ENCODE peak calls at places on chromosomes 12 and 14, in five cellular contexts. V, N, G, F and E are unnamed samples.

GRCh38 chr14:61602733-61603077 is 92.6 kb upstream of the HIF1A start:
- DNase-seq in N (peak; percentile 42), G (no peak), F (no peak), V (no peak), E (no peak)

GRCh38 chr12:71755146-71755892 is 656 bp downstream of the RAB21 start:
- DNase-seq in V (no peak), N (peak; percentile 63), G (no peak), F (peak; percentile 46), E (no peak)

GRCh38 chr14:58296731-58297130 is 1.6 kb upstream of the ARID4A start:
- DNase-seq in F (no peak), G (no peak), N (peak; percentile 9), V (no peak), E (no peak)

GRCh38 chr12:57089259-57090245 is 638 bp downstream of the NAB2 start:
- DNase-seq in V (no peak), N (peak; percentile 93), G (peak; percentile 38), F (peak; percentile 58), E (no peak)

GRCh38 chr14:30869525-30870150 is 4.7 kb upstream of the COCH start:
- DNase-seq in G (no peak), N (no peak), V (no peak), F (no peak), E (no peak)

GRCh38 chr14:61140271-61140670 is 140.9 kb downstream of the TMEM30B start:
- DNase-seq in N (no peak), V (no peak), G (no peak), F (no peak), E (no peak)

GRCh38 chr12:34033628-34034296 is 11.5 kb downstream of the ALG10 start:
- DNase-seq in F (no peak), V (no peak), G (no peak), N (peak; percentile 30), E (peak; percentile 7)

GRCh38 chr14:68663385-68664076 is 129.3 kb downstream of the ZFP36L1 start:
- DNase-seq in N (no peak), V (no peak), G (no peak), F (no peak), E (no peak)

GRCh38 chr12:13278249-13278787 is 81.8 kb downstream of the EMP1 start:
- DNase-seq in N (peak; percentile 67), F (peak; percentile 78), V (peak; percentile 88), G (peak; percentile 83), E (no peak)

GRCh38 chr12:62438098-62438692 is 28.4 kb upstream of the MON2 start:
- DNase-seq in N (peak; percentile 73), F (peak; percentile 54), G (peak; percentile 56), V (no peak), E (peak; percentile 18)

GRCh38 chr14:23324455-23324846 is 3.2 kb downstream of the PABPN1 start:
- DNase-seq in G (no peak), N (no peak), V (no peak), F (no peak), E (no peak)

GRCh38 chr12:26276709-26277108 is 81.3 kb downstream of the SSPN start:
- DNase-seq in N (peak; percentile 64), F (no peak), V (no peak), G (no peak), E (no peak)

GRCh38 chr12:53506450-53506785 is 866 bp downstream of the NPFF start:
- DNase-seq in G (no peak), V (no peak), N (no peak), F (no peak), E (no peak)

GRCh38 chr14:54425068-54425467 is 16.1 kb downstream of the CNIH1 start:
- DNase-seq in N (no peak), V (no peak), G (no peak), F (no peak), E (no peak)

GRCh38 chr14:100190126-100190525 is 30.7 kb upstream of the DEGS2 start:
- DNase-seq in N (no peak), F (no peak), V (no peak), G (no peak), E (no peak)

GRCh38 chr12:65524666-65525065 is 246.2 kb downstream of the MSRB3 start:
- DNase-seq in N (no peak), V (no peak), F (no peak), G (no peak), E (no peak)

GRCh38 chr14:94337274-94337673 is 14.1 kb upstream of the SERPINA6 start:
- DNase-seq in F (no peak), N (peak; percentile 35), G (no peak), V (no peak), E (no peak)

GRCh38 chr14:90276627-90277367 is 20.4 kb downstream of the PSMC1 start:
- DNase-seq in G (peak; percentile 46), N (peak; percentile 14), F (no peak), V (peak; percentile 73), E (no peak)

GRCh38 chr12:106113042-106113441 is 25.7 kb downstream of the NUAK1 start:
- DNase-seq in N (peak; percentile 85), G (no peak), F (no peak), V (no peak), E (no peak)

GRCh38 chr12:39378346-39378745 is 64.6 kb downstream of the KIF21A start:
- DNase-seq in F (no peak), G (no peak), N (no peak), V (no peak), E (no peak)

GRCh38 chr12:4814485-4814884 is 94.3 kb downstream of the GALNT8 start:
- DNase-seq in F (no peak), G (no peak), N (no peak), V (no peak), E (no peak)

DNA sequence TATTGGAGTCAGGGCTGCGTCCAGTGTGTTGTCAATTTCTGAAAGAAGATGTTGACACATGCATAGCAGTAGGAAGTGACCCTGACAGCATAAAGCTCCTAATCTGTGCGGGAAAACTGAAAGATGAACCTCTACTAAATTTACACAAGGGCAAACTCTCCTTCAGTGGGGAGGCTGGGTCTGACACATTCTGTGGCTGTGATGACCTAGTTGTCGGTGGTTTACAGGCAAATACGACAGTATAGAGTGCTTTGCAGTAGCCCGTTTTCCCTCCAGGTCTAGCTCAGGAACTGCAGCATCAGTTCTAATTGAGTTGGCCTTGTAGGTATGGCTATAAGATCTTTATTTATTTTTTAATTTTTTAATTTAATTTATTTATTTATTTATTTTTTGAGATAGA is 14.8 kb upstream of the GABARAPL1 start:
- DNase-seq in N (no peak), V (no peak), F (no peak), G (no peak), E (no peak)
- TF ChIP-seq CTCF in N (no peak), V (no peak), F (no peak), G (no peak), E (no peak)

GRCh38 chr12:103326190-103326589 is 169.6 kb downstream of the C12orf42 start:
- DNase-seq in V (peak; percentile 43), G (peak; percentile 23), N (peak; percentile 40), F (no peak), E (peak; percentile 10)
- TF ChIP-seq CTCF in V (peak; percentile 77), G (peak; percentile 61), N (peak; percentile 55), F (no peak), E (peak; percentile 42)

GRCh38 chr12:91974541-91974940 is 171.1 kb downstream of the BTG1 start:
- DNase-seq in N (no peak), F (no peak), G (no peak), V (no peak), E (no peak)

GRCh38 chr12:91973813-91974212 is 171.8 kb downstream of the BTG1 start:
- DNase-seq in N (no peak), G (no peak), F (no peak), V (no peak), E (no peak)

GRCh38 chr12:91975891-91976290 is 169.8 kb downstream of the BTG1 start:
- DNase-seq in F (no peak), N (no peak), G (no peak), V (no peak), E (no peak)

GRCh38 chr12:91968772-91969171 is 176.9 kb downstream of the BTG1 start:
- DNase-seq in F (no peak), N (no peak), G (no peak), V (no peak), E (no peak)

DNA sequence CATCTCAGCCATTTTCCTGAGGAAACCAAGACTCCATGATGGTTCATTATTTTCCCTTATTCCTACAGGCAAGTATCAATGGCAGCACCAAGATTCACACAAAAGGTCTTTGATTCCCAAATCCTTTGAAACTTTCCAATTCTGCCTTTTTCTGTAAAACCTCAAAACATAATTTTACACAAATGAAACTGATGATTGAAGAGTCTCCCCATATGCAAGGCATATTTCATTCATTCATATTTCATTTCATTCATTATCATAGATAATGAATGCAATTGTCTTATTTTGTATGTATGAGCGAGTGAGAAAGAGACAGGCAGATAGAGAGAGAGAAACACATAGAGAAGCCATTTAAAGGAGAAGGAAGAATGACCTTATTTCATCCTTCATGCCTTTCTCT is 172.8 kb downstream of the BTG1 start:
- DNase-seq in G (no peak), F (no peak), V (no peak), N (no peak), E (no peak)
- TF ChIP-seq CTCF in G (no peak), F (no peak), V (no peak), N (no peak), E (no peak)

DNA sequence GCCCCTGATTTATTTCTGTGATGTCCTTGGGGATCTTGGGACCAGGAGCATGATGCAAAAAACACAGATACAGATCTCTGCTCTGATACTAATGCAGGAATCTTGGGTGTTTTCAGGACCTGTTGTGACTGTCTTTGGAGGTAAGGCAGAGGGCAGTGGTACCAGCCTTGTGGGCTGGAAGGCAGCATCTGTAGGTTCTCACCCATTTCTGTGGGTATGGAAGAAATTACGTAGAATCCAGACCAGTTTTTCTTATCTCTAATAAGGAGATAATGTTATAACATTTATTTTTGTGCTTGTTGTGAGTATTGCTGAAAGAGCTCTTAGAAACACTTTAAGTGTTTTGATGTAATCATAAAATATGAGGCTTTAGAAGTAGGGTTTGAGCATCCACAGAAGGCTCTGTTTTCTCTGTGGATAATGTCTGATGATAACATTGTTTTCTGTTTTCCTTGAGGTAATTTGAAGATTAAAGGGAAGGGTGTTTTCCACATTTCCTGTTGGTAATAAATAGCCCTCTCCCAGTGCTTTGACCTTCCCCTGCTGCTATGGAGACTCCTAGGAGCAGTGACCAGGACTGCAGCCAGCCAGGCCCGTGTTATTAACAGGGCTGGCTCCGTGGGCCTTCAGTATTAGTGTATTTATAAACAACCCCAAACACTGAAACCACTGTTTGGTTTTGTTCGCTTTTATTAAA is 9.4 kb upstream of the DCP1B start:
- DNase-seq in N (no peak), V (no peak), G (no peak), F (peak; percentile 29), E (no peak)
- TF ChIP-seq CTCF in N (no peak), V (no peak), G (no peak), F (no peak), E (no peak)

DNA sequence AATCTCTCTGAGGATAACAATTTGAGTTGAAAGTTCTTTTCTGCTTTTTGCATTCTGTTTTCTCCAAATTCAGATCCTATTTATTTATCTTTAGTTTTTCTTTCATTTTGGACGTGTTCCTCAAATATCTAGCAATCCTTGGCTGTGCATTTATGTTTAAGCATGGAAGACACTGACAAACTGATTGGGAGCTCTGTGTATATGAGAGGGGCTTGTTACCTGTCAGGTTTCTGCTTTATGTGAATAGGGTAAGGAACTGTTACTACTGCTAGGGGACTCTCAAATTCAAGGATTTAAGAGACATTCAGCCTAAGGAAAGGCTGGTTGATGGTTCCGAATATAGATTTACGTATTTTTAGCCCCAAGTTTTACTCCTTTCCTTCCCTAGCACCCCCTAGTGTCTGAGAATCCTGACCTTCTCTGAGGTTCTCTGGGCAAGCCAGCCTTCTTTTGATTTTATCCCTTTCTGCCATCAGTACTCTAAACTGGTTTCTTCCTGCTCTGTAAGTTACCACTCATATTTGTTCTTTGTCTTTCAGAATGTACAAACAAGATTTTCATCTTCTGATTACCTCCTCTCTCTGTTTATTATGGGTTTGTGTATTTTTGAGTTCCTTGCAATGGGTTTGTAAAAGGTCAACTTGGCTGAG is 30.5 kb downstream of the YLPM1 start:
- DNase-seq in N (peak; percentile 8), V (no peak), G (no peak), F (no peak), E (peak; percentile 73)
- TF ChIP-seq CTCF in N (peak; percentile 20), V (peak; percentile 64), G (no peak), F (no peak), E (peak; percentile 65)